ENCODE peak calls at places on chromosomes 1 and 21, in nine cellular contexts. W is NCI-H1436; E is activated effector memory CD4-positive, alpha-beta T cell treated with anti-CD3 and anti-CD28 coated beads, Interleukin-2, amount 50 U/mL, for 16 hours; G is HEK293T; A is activated CD8-positive, alpha-beta T cell treated with anti-CD3 and anti-CD28 coated beads for 36 hours; H is HT1080; B is GM19239; J is stimulated activated CD4-positive, alpha-beta T cell treated with anti-CD3 and anti-CD28 coated beads, Interleukin-1b, Interleukin-23, amount 100 ng/mL, for 1 hour; T is AG04450. Q is an unnamed sample.

GRCh38 chr1:185804206-185804605 is 70.0 kb downstream of the HMCN1 start:
- DNase-seq in B (no peak), W (no peak), H (peak), E (no peak), A (no peak), T (no peak), J (no peak), G (no peak), Q (no peak)

GRCh38 chr1:172117800-172118199 is 276.5 kb downstream of the DNM3 start:
- DNase-seq in J (no peak), B (no peak), G (no peak), T (no peak), A (peak), W (no peak), H (peak), E (no peak), Q (no peak)

GRCh38 chr1:6358757-6359567 is 34.6 kb downstream of the ACOT7 start:
- DNase-seq in W (no peak), G (no peak), T (peak), E (peak), A (peak), J (no peak), H (peak), B (no peak), Q (peak)

GRCh38 chr1:204821476-204821875 is 49.2 kb upstream of the NFASC start:
- DNase-seq in W (no peak), A (no peak), H (no peak), T (no peak), E (no peak), B (no peak), G (no peak), J (no peak), Q (no peak)

GRCh38 chr1:186985889-186986491 is 157.2 kb downstream of the PLA2G4A start:
- DNase-seq in G (peak), A (no peak), T (peak), B (peak), H (peak), E (no peak), W (peak), J (no peak), Q (no peak)

GRCh38 chr1:156407344-156407743 is 38.3 kb downstream of the RHBG start:
- DNase-seq in E (no peak), H (no peak), W (no peak), G (no peak), B (no peak), J (no peak), A (no peak), T (no peak), Q (no peak)

GRCh38 chr1:158204458-158204827 is 23.7 kb downstream of the CD1D start:
- DNase-seq in W (no peak), A (no peak), G (no peak), B (no peak), J (no peak), E (no peak), T (no peak), H (no peak), Q (no peak)

GRCh38 chr21:42378418-42378817 is 12.1 kb upstream of the TFF1 start:
- DNase-seq in G (no peak), W (no peak), T (no peak), E (no peak), B (no peak), A (no peak), J (no peak), H (no peak), Q (no peak)

GRCh38 chr1:16129316-16129715 is 26.6 kb downstream of the EPHA2 start:
- DNase-seq in J (no peak), G (no peak), H (no peak), B (no peak), T (no peak), W (no peak), A (no peak), E (no peak), Q (no peak)

GRCh38 chr1:24111998-24112380 is at the start of gene MYOM3:
- DNase-seq in G (no peak), H (no peak), W (no peak), E (no peak), J (no peak), B (no peak), A (no peak), T (no peak), Q (no peak)

GRCh38 chr1:227432981-227433380 is 114.7 kb upstream of the CDC42BPA start:
- DNase-seq in J (no peak), E (no peak), T (no peak), G (no peak), A (no peak), W (no peak), H (no peak), B (no peak), Q (no peak)

GRCh38 chr1:99264201-99265021 is at the start of gene PLPPR4:
- DNase-seq in H (no peak), T (no peak), A (peak), G (peak), J (no peak), W (no peak), B (no peak), E (no peak), Q (peak)

GRCh38 chr1:6245869-6246496 is 2.0 kb downstream of the HES3 start:
- DNase-seq in T (no peak), B (no peak), E (peak), A (peak), H (no peak), W (peak), J (no peak), G (peak), Q (peak)

GRCh38 chr1:202037706-202038296 is 27.4 kb downstream of the ELF3 start:
- DNase-seq in A (no peak), T (no peak), E (no peak), J (no peak), G (peak), H (no peak), W (no peak), B (no peak), Q (no peak)

GRCh38 chr1:7528386-7529031 is 242.6 kb upstream of the VAMP3 start:
- DNase-seq in A (no peak), J (no peak), G (no peak), H (no peak), T (no peak), B (no peak), E (no peak), W (no peak), Q (no peak)

GRCh38 chr1:116091083-116091482 is 20.1 kb upstream of the MAB21L3 start:
- DNase-seq in H (no peak), B (no peak), W (no peak), A (no peak), J (no peak), G (no peak), T (no peak), E (no peak), Q (no peak)

GRCh38 chr1:37498872-37499617 is 15.5 kb downstream of the MEAF6 start:
- DNase-seq in H (peak), A (no peak), W (no peak), T (no peak), J (no peak), E (no peak), G (no peak), B (no peak), Q (no peak)

GRCh38 chr21:34813266-34813886 is 144.6 kb downstream of the CLIC6 start:
- DNase-seq in E (no peak), H (peak), G (no peak), B (no peak), T (peak), A (no peak), W (no peak), J (no peak), Q (no peak)

GRCh38 chr1:242017580-242018233 is 18.8 kb upstream of the MAP1LC3C start:
- DNase-seq in W (peak), A (peak), J (no peak), G (peak), T (no peak), B (peak), H (peak), E (peak), Q (peak)

GRCh38 chr1:183517401-183517800 is 45.1 kb downstream of the SMG7 start:
- DNase-seq in H (no peak), B (no peak), E (no peak), A (no peak), W (no peak), T (no peak), G (no peak), J (no peak), Q (no peak)

GRCh38 chr1:221234821-221235220 is 355.6 kb downstream of the HLX start:
- DNase-seq in A (no peak), E (no peak), B (no peak), G (no peak), H (peak), J (no peak), W (no peak), T (no peak), Q (no peak)

GRCh38 chr1:227560393-227560792 is 3.0 kb upstream of the ZNF678 start:
- DNase-seq in T (no peak), G (no peak), W (no peak), A (no peak), B (no peak), J (no peak), H (no peak), E (no peak), Q (no peak)

GRCh38 chr1:182147136-182147815 is 85.8 kb upstream of the ZNF648 start:
- DNase-seq in T (no peak), B (peak), W (no peak), E (no peak), J (no peak), G (no peak), A (no peak), H (no peak), Q (no peak)

GRCh38 chr1:159962176-159962575 is 8.1 kb upstream of the SLAMF9 start:
- DNase-seq in W (no peak), E (no peak), H (no peak), G (no peak), A (no peak), B (no peak), J (no peak), T (no peak), Q (no peak)

GRCh38 chr1:86616871-86617270 is 70.0 kb downstream of the CLCA4 start:
- DNase-seq in W (no peak), B (peak), G (no peak), E (no peak), H (no peak), T (no peak), J (no peak), A (peak), Q (no peak)

GRCh38 chr1:160371346-160371631 is 4.4 kb downstream of the NHLH1 start:
- DNase-seq in B (no peak), T (no peak), E (no peak), W (no peak), A (no peak), H (no peak), G (no peak), J (no peak), Q (peak)

GRCh38 chr21:32545948-32546441 is 39.3 kb downstream of the TCP10L start:
- DNase-seq in B (no peak), H (peak), W (no peak), J (no peak), G (no peak), E (no peak), A (no peak), T (no peak), Q (no peak)

GRCh38 chr1:224106568-224107281 is 7.2 kb upstream of the FBXO28 start:
- DNase-seq in H (peak), T (no peak), G (peak), A (peak), B (peak), W (no peak), J (no peak), E (no peak), Q (no peak)

GRCh38 chr1:22488319-22488718 is 36.7 kb downstream of the ZBTB40 start:
- DNase-seq in W (no peak), A (no peak), H (no peak), B (no peak), J (no peak), G (no peak), E (no peak), T (no peak), Q (no peak)

GRCh38 chr1:228691926-228692325 is 43.4 kb upstream of the RHOU start:
- DNase-seq in J (no peak), T (no peak), B (peak), A (peak), H (peak), E (no peak), G (peak), W (peak), Q (no peak)

GRCh38 chr1:46723901-46724300 is 5.0 kb upstream of the EFCAB14 start:
- DNase-seq in T (no peak), H (no peak), B (no peak), A (no peak), J (no peak), E (no peak), W (no peak), G (no peak), Q (no peak)

GRCh38 chr1:29711582-29712274 is 475.4 kb downstream of the PTPRU start:
- DNase-seq in H (peak), E (no peak), G (no peak), A (peak), B (peak), T (no peak), J (no peak), W (no peak), Q (no peak)

GRCh38 chr1:112935474-112936289 is 20.3 kb downstream of the SLC16A1 start:
- DNase-seq in G (no peak), W (no peak), H (peak), A (no peak), J (no peak), E (no peak), B (no peak), T (no peak), Q (no peak)

GRCh38 chr1:27601771-27602509 is 2.0 kb downstream of the AHDC1 start:
- DNase-seq in G (no peak), E (no peak), T (no peak), B (no peak), J (no peak), A (peak), H (peak), W (no peak), Q (peak)

GRCh38 chr21:46071082-46071481 is 26.8 kb upstream of the COL6A2 start:
- DNase-seq in W (no peak), G (no peak), A (no peak), J (no peak), H (no peak), T (no peak), E (peak), B (no peak), Q (peak)